ENCODE peak calls at places on chromosomes 11 and 22, in six cellular contexts. Z, M, O, L, N and W are unnamed samples.

GRCh38 chr11:124069429-124070401 is 28.6 kb upstream of the OR10G7 start:
- DNase-seq in Z (peak; percentile 47), M (no peak), O (peak; percentile 28), L (no peak), N (no peak), W (no peak)

GRCh38 chr22:35559354-35560005 is 18.8 kb downstream of the RASD2 start:
- DNase-seq in Z (no peak), M (no peak), O (no peak), L (no peak), N (no peak), W (no peak)

GRCh38 chr11:131691558-131692041 is 321.2 kb downstream of the NTM start:
- DNase-seq in Z (no peak), M (no peak), O (no peak), L (no peak), N (peak; percentile 17), W (no peak)

GRCh38 chr22:40189979-40190378 is 12.3 kb downstream of the TNRC6B start:
- DNase-seq in Z (no peak), M (no peak), O (no peak), L (no peak), N (no peak), W (no peak)

GRCh38 chr22:46262449-46263207 is 515 bp downstream of the PKDREJ start:
- DNase-seq in Z (no peak), M (no peak), O (peak; percentile 16), L (no peak), N (no peak), W (no peak)

GRCh38 chr11:69598147-69598546 is 42.8 kb upstream of the CCND1 start:
- DNase-seq in Z (peak; percentile 34), M (no peak), O (no peak), L (no peak), N (no peak), W (no peak)

GRCh38 chr11:29914203-29914930 is 102.5 kb downstream of the KCNA4 start:
- DNase-seq in Z (no peak), M (no peak), O (no peak), L (no peak), N (no peak), W (no peak)

GRCh38 chr11:124837491-124837856 is 27.8 kb upstream of the ROBO3 start:
- DNase-seq in Z (peak; percentile 21), M (no peak), O (peak; percentile 84), L (no peak), N (no peak), W (peak; percentile 69)

GRCh38 chr22:45200230-45200629 is 36.5 kb downstream of the NUP50 start:
- DNase-seq in Z (no peak), M (no peak), O (no peak), L (no peak), N (no peak), W (no peak)

GRCh38 chr11:81840375-81840774 is 893.3 kb downstream of the FAM181B start:
- DNase-seq in Z (no peak), M (no peak), O (no peak), L (no peak), N (no peak), W (peak; percentile 20)

GRCh38 chr11:113384551-113384950 is 3.0 kb upstream of the ANKK1 start:
- DNase-seq in Z (no peak), M (no peak), O (peak; percentile 39), L (no peak), N (no peak), W (no peak)

GRCh38 chr11:62394825-62395538 is 23.9 kb upstream of the SCGB1A1 start:
- DNase-seq in Z (peak; percentile 51), M (peak; percentile 21), O (peak; percentile 84), L (peak; percentile 63), N (no peak), W (peak; percentile 40)

GRCh38 chr11:12806113-12806512 is 131.9 kb downstream of the TEAD1 start:
- DNase-seq in Z (no peak), M (no peak), O (no peak), L (no peak), N (no peak), W (no peak)

GRCh38 chr11:10666556-10666955 is 27.0 kb downstream of the IRAG1 start:
- DNase-seq in Z (no peak), M (no peak), O (no peak), L (no peak), N (no peak), W (no peak)

GRCh38 chr11:123301696-123302400 is 106.8 kb upstream of the CLMP start:
- DNase-seq in Z (peak; percentile 61), M (peak; percentile 42), O (no peak), L (peak; percentile 53), N (peak; percentile 64), W (no peak)

GRCh38 chr11:60866911-60867870 is at the start of gene ZP1:
- DNase-seq in Z (no peak), M (no peak), O (no peak), L (no peak), N (no peak), W (no peak)

GRCh38 chr11:7292902-7293301 is 41.2 kb downstream of the SYT9 start:
- DNase-seq in Z (no peak), M (no peak), O (no peak), L (no peak), N (no peak), W (no peak)

GRCh38 chr22:21815357-21815756 is 52.1 kb downstream of the MAPK1 start:
- DNase-seq in Z (no peak), M (no peak), O (no peak), L (no peak), N (no peak), W (no peak)

GRCh38 chr11:99343117-99343516 is 322.4 kb downstream of the CNTN5 start:
- DNase-seq in Z (no peak), M (no peak), O (no peak), L (no peak), N (no peak), W (no peak)

GRCh38 chr11:9250139-9250582 is 15.0 kb downstream of the DENND5A start:
- DNase-seq in Z (no peak), M (peak; percentile 12), O (no peak), L (peak; percentile 22), N (peak; percentile 18), W (no peak)

GRCh38 chr11:57476883-57477506 is 16.7 kb downstream of the RTN4RL2 start:
- DNase-seq in Z (peak; percentile 66), M (no peak), O (no peak), L (no peak), N (no peak), W (no peak)

GRCh38 chr11:2730323-2731284 is 30.8 kb upstream of the KCNQ1OT1 start:
- DNase-seq in Z (no peak), M (no peak), O (no peak), L (no peak), N (no peak), W (no peak)

GRCh38 chr22:25403752-25404471 is 160.6 kb upstream of the GRK3 start:
- DNase-seq in Z (no peak), M (no peak), O (peak; percentile 24), L (no peak), N (no peak), W (no peak)

GRCh38 chr22:37165940-37166674 is 16.4 kb upstream of the IL2RB start:
- DNase-seq in Z (no peak), M (no peak), O (no peak), L (no peak), N (no peak), W (no peak)

GRCh38 chr22:50599816-50600454 is 658 bp upstream of the MAPK8IP2 start:
- DNase-seq in Z (peak; percentile 75), M (peak; percentile 52), O (no peak), L (peak; percentile 24), N (peak; percentile 54), W (no peak)